ENCODE peak calls at places on chromosome 1, in eight cellular contexts. One of them, this sample, is unnamed.
A peak's percentile ranks its signal among the peaks of the same experiment; 100 is the strongest.

GRCh38 chr1:3011127-3011526 is 10.1 kb upstream of the ACTRT2 start:
- DNase-seq in sigmoid colon: peak; percentile 37
- DNase-seq in breast epithelium: peak; percentile 35
- DNase-seq in heart left ventricle: no peak
- DNase-seq in NT2/D1: no peak
- DNase-seq in heart right ventricle: no peak
- DNase-seq in dorsolateral prefrontal cortex: peak; percentile 30
- DNase-seq in upper lobe of right lung: no peak
- DNase-seq in this sample: no peak

GRCh38 chr1:26570287-26570686 is 40.7 kb downstream of the RPS6KA1 start:
- DNase-seq in breast epithelium: no peak
- DNase-seq in dorsolateral prefrontal cortex: no peak
- DNase-seq in heart right ventricle: no peak
- DNase-seq in upper lobe of right lung: no peak
- DNase-seq in heart left ventricle: no peak
- DNase-seq in NT2/D1: no peak
- DNase-seq in sigmoid colon: no peak
- DNase-seq in this sample: peak; percentile 41

GRCh38 chr1:197304626-197305200 is 36.7 kb downstream of the CRB1 start:
- DNase-seq in NT2/D1: no peak
- DNase-seq in heart left ventricle: no peak
- DNase-seq in heart right ventricle: no peak
- DNase-seq in dorsolateral prefrontal cortex: no peak
- DNase-seq in breast epithelium: no peak
- DNase-seq in upper lobe of right lung: no peak
- DNase-seq in sigmoid colon: no peak
- DNase-seq in this sample: no peak

GRCh38 chr1:93652335-93652949 is 29.2 kb downstream of the BCAR3 start:
- DNase-seq in NT2/D1: no peak
- DNase-seq in breast epithelium: no peak
- DNase-seq in upper lobe of right lung: no peak
- DNase-seq in sigmoid colon: no peak
- DNase-seq in heart right ventricle: no peak
- DNase-seq in dorsolateral prefrontal cortex: no peak
- DNase-seq in heart left ventricle: no peak
- DNase-seq in this sample: no peak

GRCh38 chr1:209688746-209689234 is 13.6 kb downstream of the G0S2 start:
- DNase-seq in heart right ventricle: no peak
- DNase-seq in dorsolateral prefrontal cortex: no peak
- DNase-seq in NT2/D1: no peak
- DNase-seq in heart left ventricle: no peak
- DNase-seq in upper lobe of right lung: no peak
- DNase-seq in sigmoid colon: no peak
- DNase-seq in breast epithelium: no peak
- DNase-seq in this sample: no peak

GRCh38 chr1:208115924-208116614 is 128.1 kb downstream of the PLXNA2 start:
- DNase-seq in NT2/D1: peak; percentile 75
- DNase-seq in breast epithelium: no peak
- DNase-seq in heart right ventricle: no peak
- DNase-seq in upper lobe of right lung: no peak
- DNase-seq in dorsolateral prefrontal cortex: no peak
- DNase-seq in sigmoid colon: no peak
- DNase-seq in heart left ventricle: no peak
- DNase-seq in this sample: no peak

GRCh38 chr1:86104606-86105532 is 51.7 kb downstream of the COL24A1 start:
- DNase-seq in breast epithelium: no peak
- DNase-seq in heart right ventricle: no peak
- DNase-seq in upper lobe of right lung: no peak
- DNase-seq in heart left ventricle: no peak
- DNase-seq in dorsolateral prefrontal cortex: no peak
- DNase-seq in sigmoid colon: no peak
- DNase-seq in NT2/D1: no peak
- DNase-seq in this sample: no peak

GRCh38 chr1:93029317-93029716 is 49.8 kb upstream of the MTF2 start:
- DNase-seq in heart right ventricle: no peak
- DNase-seq in upper lobe of right lung: no peak
- DNase-seq in NT2/D1: no peak
- DNase-seq in sigmoid colon: no peak
- DNase-seq in dorsolateral prefrontal cortex: no peak
- DNase-seq in breast epithelium: no peak
- DNase-seq in heart left ventricle: no peak
- DNase-seq in this sample: no peak

GRCh38 chr1:221169447-221169889 is 290.2 kb downstream of the HLX start:
- DNase-seq in sigmoid colon: no peak
- DNase-seq in breast epithelium: no peak
- DNase-seq in heart right ventricle: no peak
- DNase-seq in upper lobe of right lung: no peak
- DNase-seq in heart left ventricle: no peak
- DNase-seq in NT2/D1: peak; percentile 90
- DNase-seq in dorsolateral prefrontal cortex: no peak
- DNase-seq in this sample: peak; percentile 14

GRCh38 chr1:229221106-229222019 is 49.5 kb upstream of the RAB4A start:
- DNase-seq in heart left ventricle: no peak
- DNase-seq in dorsolateral prefrontal cortex: no peak
- DNase-seq in breast epithelium: peak; percentile 70
- DNase-seq in sigmoid colon: no peak
- DNase-seq in upper lobe of right lung: no peak
- DNase-seq in heart right ventricle: no peak
- DNase-seq in NT2/D1: no peak
- DNase-seq in this sample: peak; percentile 33

GRCh38 chr1:225848044-225848955 is 33.9 kb downstream of the TMEM63A start:
- DNase-seq in sigmoid colon: no peak
- DNase-seq in heart right ventricle: peak; percentile 49
- DNase-seq in breast epithelium: no peak
- DNase-seq in heart left ventricle: peak; percentile 61
- DNase-seq in upper lobe of right lung: no peak
- DNase-seq in NT2/D1: no peak
- DNase-seq in dorsolateral prefrontal cortex: peak; percentile 77
- DNase-seq in this sample: peak; percentile 76

GRCh38 chr1:172460901-172461315 is 17.0 kb upstream of the PIGC start:
- DNase-seq in NT2/D1: no peak
- DNase-seq in sigmoid colon: no peak
- DNase-seq in heart left ventricle: no peak
- DNase-seq in upper lobe of right lung: no peak
- DNase-seq in breast epithelium: no peak
- DNase-seq in dorsolateral prefrontal cortex: no peak
- DNase-seq in heart right ventricle: no peak
- DNase-seq in this sample: no peak

GRCh38 chr1:202215472-202216130 is 22.0 kb downstream of the LGR6 start:
- DNase-seq in upper lobe of right lung: no peak
- DNase-seq in dorsolateral prefrontal cortex: no peak
- DNase-seq in NT2/D1: no peak
- DNase-seq in heart left ventricle: no peak
- DNase-seq in heart right ventricle: no peak
- DNase-seq in sigmoid colon: no peak
- DNase-seq in breast epithelium: no peak
- DNase-seq in this sample: no peak

GRCh38 chr1:203649551-203650011 is 22.9 kb downstream of the ATP2B4 start:
- DNase-seq in upper lobe of right lung: no peak
- DNase-seq in dorsolateral prefrontal cortex: no peak
- DNase-seq in sigmoid colon: no peak
- DNase-seq in NT2/D1: no peak
- DNase-seq in breast epithelium: no peak
- DNase-seq in heart left ventricle: no peak
- DNase-seq in heart right ventricle: no peak
- DNase-seq in this sample: no peak

GRCh38 chr1:109369167-109369746 is 28.5 kb downstream of the SORT1 start:
- DNase-seq in upper lobe of right lung: no peak
- DNase-seq in heart right ventricle: no peak
- DNase-seq in sigmoid colon: no peak
- DNase-seq in dorsolateral prefrontal cortex: no peak
- DNase-seq in heart left ventricle: no peak
- DNase-seq in breast epithelium: no peak
- DNase-seq in NT2/D1: no peak
- DNase-seq in this sample: peak; percentile 70

DNA sequence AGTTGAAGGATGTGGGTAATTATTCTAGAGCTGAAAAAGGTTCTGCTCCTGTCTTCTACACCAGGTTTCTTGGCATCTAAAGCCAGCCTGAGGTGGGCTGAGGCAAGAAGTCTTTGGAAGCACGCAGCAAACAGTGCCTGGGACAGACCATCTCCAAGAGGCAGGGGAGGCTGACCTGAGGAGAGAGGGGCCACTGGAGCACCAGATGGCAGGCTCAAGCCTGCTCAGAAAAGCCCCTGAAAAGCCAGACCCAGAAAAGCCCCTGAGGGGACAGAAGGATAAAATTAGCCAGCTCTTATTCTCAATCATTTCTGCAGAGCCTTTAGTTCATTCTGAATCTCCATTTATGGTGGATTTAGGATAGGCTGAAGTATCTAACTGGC is 17.1 kb downstream of the FCRL4 start:
- DNase-seq in NT2/D1: no peak
- DNase-seq in heart right ventricle: no peak
- DNase-seq in breast epithelium: no peak
- DNase-seq in sigmoid colon: no peak
- DNase-seq in heart left ventricle: no peak
- DNase-seq in upper lobe of right lung: no peak
- DNase-seq in dorsolateral prefrontal cortex: no peak
- DNase-seq in this sample: no peak
- H3K27me3 ChIP-seq in NT2/D1: no peaks in the 10 kb centered on the region
- H3K27me3 ChIP-seq in heart right ventricle: peaks cover 33% of the 10 kb centered on the region
- H3K27me3 ChIP-seq in breast epithelium: peaks cover 12% of the 10 kb centered on the region
- H3K27me3 ChIP-seq in sigmoid colon: no peaks in the 10 kb centered on the region
- H3K27me3 ChIP-seq in heart left ventricle: no peaks in the 10 kb centered on the region
- H3K27me3 ChIP-seq in upper lobe of right lung: peaks cover 13% of the 10 kb centered on the region
- H3K27me3 ChIP-seq in dorsolateral prefrontal cortex: no peaks in the 10 kb centered on the region
- H3K27me3 ChIP-seq in this sample: no peaks in the 10 kb centered on the region

GRCh38 chr1:206098242-206098919 is 18.8 kb downstream of the AVPR1B start:
- DNase-seq in dorsolateral prefrontal cortex: no peak
- DNase-seq in heart right ventricle: no peak
- DNase-seq in upper lobe of right lung: no peak
- DNase-seq in NT2/D1: no peak
- DNase-seq in sigmoid colon: no peak
- DNase-seq in heart left ventricle: no peak
- DNase-seq in breast epithelium: no peak
- DNase-seq in this sample: no peak
- H3K27me3 ChIP-seq in dorsolateral prefrontal cortex: no peaks in the 10 kb centered on the region
- H3K27me3 ChIP-seq in heart right ventricle: no peaks in the 10 kb centered on the region
- H3K27me3 ChIP-seq in upper lobe of right lung: no peaks in the 10 kb centered on the region
- H3K27me3 ChIP-seq in NT2/D1: no peaks in the 10 kb centered on the region
- H3K27me3 ChIP-seq in sigmoid colon: no peaks in the 10 kb centered on the region
- H3K27me3 ChIP-seq in heart left ventricle: no peaks in the 10 kb centered on the region
- H3K27me3 ChIP-seq in breast epithelium: no peaks in the 10 kb centered on the region
- H3K27me3 ChIP-seq in this sample: peaks cover 13% of the 10 kb centered on the region

GRCh38 chr1:20187103-20187812 is 940 bp upstream of the PLA2G2C start:
- DNase-seq in dorsolateral prefrontal cortex: peak; percentile 53
- DNase-seq in heart left ventricle: no peak
- DNase-seq in sigmoid colon: peak; percentile 78
- DNase-seq in upper lobe of right lung: no peak
- DNase-seq in breast epithelium: peak; percentile 79
- DNase-seq in heart right ventricle: no peak
- DNase-seq in NT2/D1: no peak
- DNase-seq in this sample: no peak

GRCh38 chr1:20184481-20184900 is 1.4 kb upstream of the UBXN10 start:
- DNase-seq in breast epithelium: no peak
- DNase-seq in NT2/D1: no peak
- DNase-seq in upper lobe of right lung: no peak
- DNase-seq in sigmoid colon: no peak
- DNase-seq in heart left ventricle: no peak
- DNase-seq in heart right ventricle: no peak
- DNase-seq in dorsolateral prefrontal cortex: peak; percentile 16
- DNase-seq in this sample: no peak

GRCh38 chr1:20183876-20184275 is 2.0 kb upstream of the UBXN10 start:
- DNase-seq in NT2/D1: no peak
- DNase-seq in heart right ventricle: no peak
- DNase-seq in dorsolateral prefrontal cortex: peak; percentile 6
- DNase-seq in sigmoid colon: peak; percentile 93
- DNase-seq in breast epithelium: no peak
- DNase-seq in heart left ventricle: no peak
- DNase-seq in upper lobe of right lung: no peak
- DNase-seq in this sample: no peak

GRCh38 chr1:20185834-20186782 is at the start of the genes PLA2G2C and UBXN10:
- DNase-seq in NT2/D1: no peak
- DNase-seq in breast epithelium: peak; percentile 67
- DNase-seq in dorsolateral prefrontal cortex: peak; percentile 51
- DNase-seq in heart right ventricle: peak; percentile 53
- DNase-seq in heart left ventricle: peak; percentile 53
- DNase-seq in upper lobe of right lung: peak; percentile 82
- DNase-seq in sigmoid colon: peak; percentile 95
- DNase-seq in this sample: no peak

DNA sequence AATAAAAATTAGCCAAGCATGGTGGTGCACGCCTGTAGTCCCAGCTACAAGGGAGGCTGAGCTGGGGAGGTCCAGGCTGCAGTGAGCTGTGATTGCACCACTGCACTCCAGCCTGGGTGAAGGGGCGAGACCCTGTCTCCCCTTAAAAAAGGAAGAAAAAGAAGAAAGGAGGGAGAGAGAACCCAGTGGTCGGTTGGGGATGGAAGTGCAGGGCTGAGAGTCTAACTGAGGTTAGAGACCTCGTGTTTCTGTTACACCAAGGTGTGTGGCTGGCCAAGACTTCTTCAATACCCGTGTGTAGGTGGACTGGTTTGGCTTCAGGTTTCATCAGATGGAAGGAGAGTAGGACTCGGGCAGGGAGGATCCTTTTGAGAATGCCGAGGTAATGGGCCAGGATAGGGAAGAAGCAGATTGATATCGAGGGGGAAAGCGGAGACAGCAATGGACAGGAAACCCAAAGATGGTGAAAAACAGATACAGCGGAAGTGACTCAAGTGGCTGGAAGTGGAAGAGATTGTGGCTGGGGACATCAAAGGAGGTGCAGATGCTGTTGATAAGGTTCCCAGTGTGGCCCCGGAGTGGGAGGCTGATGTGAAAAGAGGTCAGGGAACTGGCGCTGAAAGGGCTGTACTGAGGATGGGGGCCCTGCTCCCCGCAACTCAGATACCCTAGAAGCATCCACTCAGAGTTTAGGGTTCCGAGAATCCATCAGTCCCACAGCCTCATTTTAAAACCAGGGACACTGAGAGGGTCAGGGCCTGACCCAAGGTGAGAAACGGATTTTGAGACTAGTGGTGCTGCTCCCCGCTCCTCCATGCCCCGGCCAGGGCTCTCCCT is 681 bp upstream of the UBXN10 start:
- DNase-seq in breast epithelium: no peak
- DNase-seq in heart left ventricle: no peak
- DNase-seq in NT2/D1: no peak
- DNase-seq in dorsolateral prefrontal cortex: peak; percentile 17
- DNase-seq in heart right ventricle: no peak
- DNase-seq in sigmoid colon: no peak
- DNase-seq in upper lobe of right lung: no peak
- DNase-seq in this sample: no peak
- H3K27me3 ChIP-seq in breast epithelium: no peaks in the 10 kb centered on the region
- H3K27me3 ChIP-seq in heart left ventricle: peaks cover 4% of the 10 kb centered on the region
- H3K27me3 ChIP-seq in NT2/D1: no peaks in the 10 kb centered on the region
- H3K27me3 ChIP-seq in dorsolateral prefrontal cortex: no peaks in the 10 kb centered on the region
- H3K27me3 ChIP-seq in heart right ventricle: peaks cover 56% of the 10 kb centered on the region
- H3K27me3 ChIP-seq in sigmoid colon: no peaks in the 10 kb centered on the region
- H3K27me3 ChIP-seq in upper lobe of right lung: no peaks in the 10 kb centered on the region
- H3K27me3 ChIP-seq in this sample: peaks cover 31% of the 10 kb centered on the region

DNA sequence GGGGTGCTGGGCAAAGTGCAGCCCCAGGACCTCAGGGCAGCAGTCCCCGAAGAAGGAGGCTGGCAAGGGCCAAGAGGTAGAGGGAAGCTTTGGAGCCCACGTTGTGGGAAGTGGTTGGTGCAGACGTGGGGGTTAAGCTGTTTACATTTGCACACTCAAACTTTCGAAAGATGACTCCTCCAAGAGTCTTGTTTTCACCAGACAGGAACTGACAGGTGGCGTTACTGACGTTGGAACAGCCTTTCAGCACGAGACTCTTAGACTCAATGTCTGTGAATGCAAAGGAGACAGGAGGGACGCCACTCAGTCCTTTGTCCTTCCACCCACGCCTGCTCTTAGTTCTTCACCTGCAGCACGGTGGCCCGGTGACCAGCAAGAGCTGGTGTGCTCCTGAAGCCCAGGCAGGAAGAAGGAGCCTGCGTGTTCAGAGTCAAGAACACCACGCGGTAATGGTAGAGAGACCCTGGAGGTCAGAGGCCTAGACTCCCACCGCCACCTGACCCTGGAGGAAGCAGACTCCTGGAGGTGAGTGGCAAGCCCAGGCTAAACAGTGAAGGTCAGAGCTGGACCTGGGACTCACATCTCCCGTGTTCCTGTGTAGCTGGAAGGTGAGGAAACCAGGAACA is 15.9 kb downstream of the LYPD8 start:
- DNase-seq in sigmoid colon: no peak
- DNase-seq in NT2/D1: no peak
- DNase-seq in heart right ventricle: no peak
- DNase-seq in breast epithelium: no peak
- DNase-seq in upper lobe of right lung: peak; percentile 29
- DNase-seq in heart left ventricle: no peak
- DNase-seq in dorsolateral prefrontal cortex: no peak
- DNase-seq in this sample: no peak
- H3K27me3 ChIP-seq in sigmoid colon: no peaks in the 10 kb centered on the region
- H3K27me3 ChIP-seq in NT2/D1: no peaks in the 10 kb centered on the region
- H3K27me3 ChIP-seq in heart right ventricle: no peaks in the 10 kb centered on the region
- H3K27me3 ChIP-seq in breast epithelium: no peaks in the 10 kb centered on the region
- H3K27me3 ChIP-seq in upper lobe of right lung: no peaks in the 10 kb centered on the region
- H3K27me3 ChIP-seq in heart left ventricle: no peaks in the 10 kb centered on the region
- H3K27me3 ChIP-seq in dorsolateral prefrontal cortex: no peaks in the 10 kb centered on the region
- H3K27me3 ChIP-seq in this sample: no peaks in the 10 kb centered on the region

This sample was measured in brain microvascular endothelial cell.